ENCODE peak calls at places on chromosomes 6 and 20, in six cellular contexts. S is stimulated activated effector memory CD8-positive, alpha-beta T cell treated with anti-CD3 and anti-CD28 coated beads, Interleukin-12 subunit alpha, Interleukin-12 subunit beta, amount 100 ng/mL, for 72 hours; M is hypothalamus; H is lower lobe of right lung; C is NCI-H446 treated with DMSO at 0.1 percent for 48 hours; K is EL. F is an unnamed sample.

GRCh38 chr20:13221673-13222318 is 722 bp downstream of the ISM1 start:
- DNase-seq in H (peak), S (peak), C (no peak), K (peak), M (peak), F (no peak)

GRCh38 chr20:37486186-37486999 is 34.7 kb upstream of the NNAT start:
- DNase-seq in S (no peak), K (no peak), M (no peak), C (no peak), H (no peak), F (no peak)

GRCh38 chr20:63434599-63435378 is 37.7 kb downstream of the KCNQ2 start:
- DNase-seq in C (no peak), M (peak), H (peak), S (peak), K (peak), F (peak)

GRCh38 chr6:148814869-148815268 is 68.0 kb downstream of the UST start:
- DNase-seq in C (no peak), S (no peak), H (no peak), K (no peak), M (no peak), F (no peak)

GRCh38 chr20:46979603-46980241 is 85.1 kb downstream of the EYA2 start:
- DNase-seq in H (no peak), K (no peak), S (no peak), M (no peak), C (no peak), F (no peak)

GRCh38 chr20:57652865-57653545 is 32.8 kb upstream of the ZBP1 start:
- DNase-seq in C (no peak), M (no peak), H (peak), S (peak), K (no peak), F (no peak)

GRCh38 chr6:152273002-152273401 is 364.2 kb downstream of the SYNE1 start:
- DNase-seq in K (peak), H (no peak), C (no peak), S (no peak), M (no peak), F (no peak)

GRCh38 chr20:54340206-54340605 is 132.3 kb downstream of the PFDN4 start:
- DNase-seq in S (no peak), C (no peak), M (no peak), K (no peak), H (no peak), F (no peak)

GRCh38 chr20:11140359-11140758 is 466.6 kb upstream of the JAG1 start:
- DNase-seq in H (no peak), C (no peak), S (no peak), K (peak), M (no peak), F (no peak)

GRCh38 chr6:170137911-170138910 is 152.7 kb downstream of the DLL1 start:
- DNase-seq in K (no peak), S (no peak), C (no peak), M (no peak), H (peak), F (peak)

GRCh38 chr20:32635764-32636163 is 38.0 kb downstream of the C20orf203 start:
- DNase-seq in K (no peak), C (no peak), S (no peak), H (no peak), M (no peak), F (no peak)

F was measured in H1.